ENCODE peak calls at places on chromosome 3, in four cellular contexts. L is body of pancreas, I is epithelial cell of prostate, R is NCI-H1694 treated with DMSO at 0.1 percent for 48 hours. K is an unnamed sample.
A peak's percentile ranks its signal among the peaks of the same experiment; 100 is the strongest.

GRCh38 chr3:156483961-156484787 is 70.7 kb downstream of the SSR3 start:
- DNase-seq in L (peak; percentile 41), I (peak; percentile 64), R (peak; percentile 82), K (peak; percentile 35)

GRCh38 chr3:4834403-4834866 is 144.8 kb upstream of the BHLHE40 start:
- DNase-seq in R (no peak), L (peak; percentile 40), I (no peak), K (no peak)

GRCh38 chr3:153356908-153357307 is 194.9 kb downstream of the RAP2B start:
- DNase-seq in R (no peak), L (no peak), I (no peak), K (no peak)

GRCh38 chr3:133196527-133196926 is 158.3 kb downstream of the TMEM108 start:
- DNase-seq in I (no peak), R (no peak), L (no peak), K (no peak)

GRCh38 chr3:9903238-9903624 is 583 bp downstream of the IL17RE start:
- DNase-seq in I (no peak), R (no peak), L (no peak), K (no peak)

GRCh38 chr3:30664449-30664848 is 58.0 kb downstream of the TGFBR2 start:
- DNase-seq in R (no peak), L (no peak), I (no peak), K (no peak)

GRCh38 chr3:115074502-115074901 is 72.6 kb downstream of the ZBTB20 start:
- DNase-seq in I (no peak), R (no peak), L (no peak), K (no peak)

GRCh38 chr3:101203411-101203810 is 117.0 kb downstream of the IMPG2 start:
- DNase-seq in R (no peak), I (no peak), L (no peak), K (no peak)

GRCh38 chr3:30198162-30198561 is 408.2 kb upstream of the TGFBR2 start:
- DNase-seq in I (no peak), L (no peak), R (no peak), K (no peak)

GRCh38 chr3:111210003-111210699 is 138.5 kb downstream of the NECTIN3 start:
- DNase-seq in L (no peak), I (no peak), R (peak; percentile 7), K (no peak)

GRCh38 chr3:50390523-50391177 is 31.3 kb upstream of the TMEM115 start:
- DNase-seq in L (peak; percentile 76), R (no peak), I (no peak), K (no peak)

GRCh38 chr3:146682176-146682575 is 77.0 kb upstream of the PLSCR5 start:
- DNase-seq in L (no peak), R (peak; percentile 42), I (no peak), K (no peak)

GRCh38 chr3:170712798-170713197 is 126.9 kb upstream of the SLC7A14 start:
- DNase-seq in R (no peak), L (no peak), I (no peak), K (no peak)

GRCh38 chr3:60226907-60227306 is 1024.3 kb downstream of the FHIT start:
- DNase-seq in L (no peak), I (no peak), R (no peak), K (no peak)

GRCh38 chr3:86695752-86696151 is 295.2 kb downstream of the VGLL3 start:
- DNase-seq in R (no peak), L (no peak), I (no peak), K (no peak)

GRCh38 chr3:105868450-105868744 is 415 bp downstream of the CBLB start:
- DNase-seq in I (no peak), L (peak; percentile 67), R (no peak), K (no peak)

GRCh38 chr3:14774431-14774830 is 44.3 kb upstream of the FGD5 start:
- DNase-seq in I (no peak), R (no peak), L (no peak), K (no peak)

GRCh38 chr3:66472313-66473134 is 28.3 kb downstream of the LRIG1 start:
- DNase-seq in I (peak; percentile 87), L (no peak), R (no peak), K (no peak)

GRCh38 chr3:64685800-64686445 is 1.9 kb downstream of the ADAMTS9 start:
- DNase-seq in I (peak; percentile 64), L (peak; percentile 82), R (no peak), K (no peak)

GRCh38 chr3:105513042-105513441 is 146.3 kb downstream of the ALCAM start:
- DNase-seq in L (no peak), I (no peak), R (no peak), K (no peak)

GRCh38 chr3:43727930-43728329 is 37.2 kb downstream of the ABHD5 start:
- DNase-seq in L (no peak), R (no peak), I (no peak), K (no peak)

GRCh38 chr3:156181509-156181908 is 61.1 kb downstream of the KCNAB1 start:
- DNase-seq in R (no peak), I (peak; percentile 91), L (no peak), K (no peak)

GRCh38 chr3:141828487-141829284 is 47.8 kb upstream of the ATP1B3 start:
- DNase-seq in I (peak; percentile 34), L (peak; percentile 47), R (peak; percentile 68), K (no peak)

GRCh38 chr3:14147617-14148016 is 22.8 kb downstream of the TMEM43 start:
- DNase-seq in I (no peak), R (no peak), L (no peak), K (no peak)

GRCh38 chr3:25677121-25677520 is 12.4 kb upstream of the TOP2B start:
- DNase-seq in L (no peak), I (no peak), R (no peak), K (no peak)

GRCh38 chr3:107117922-107118576 is 259.2 kb upstream of the CCDC54 start:
- DNase-seq in I (no peak), L (peak; percentile 4), R (peak; percentile 84), K (no peak)

GRCh38 chr3:123383101-123384053 is 65.5 kb downstream of the ADCY5 start:
- DNase-seq in L (no peak), I (no peak), R (peak; percentile 35), K (no peak)

GRCh38 chr3:58342676-58343075 is 10.0 kb downstream of the PXK start:
- DNase-seq in L (no peak), R (no peak), I (no peak), K (no peak)

GRCh38 chr3:55647086-55647485 is 160.0 kb upstream of the WNT5A start:
- DNase-seq in L (no peak), R (no peak), I (no peak), K (no peak)

GRCh38 chr3:124599779-124600693 is 130.2 kb upstream of the UMPS start:
- DNase-seq in I (no peak), R (no peak), L (peak; percentile 35), K (no peak)

GRCh38 chr3:71031151-71031550 is 552.4 kb downstream of the FOXP1 start:
- DNase-seq in I (no peak), L (no peak), R (no peak), K (peak; percentile 49)

GRCh38 chr3:26624209-26624775 is 1.7 kb downstream of the LRRC3B start:
- DNase-seq in L (no peak), R (no peak), I (no peak), K (no peak)

GRCh38 chr3:36540898-36541518 is 160.7 kb downstream of the STAC start:
- DNase-seq in R (no peak), L (no peak), I (no peak), K (no peak)